ENCODE peak calls at places on chromosomes 7 and 10, in nine cellular contexts. B is Right ventricle myocardium inferior, R is Calu3, E is memory B cell, A is GM12891, N is iris pigment epithelial cell, X is cardiac muscle cell, F is Caco-2, H is Caki2. J is an unnamed sample.

GRCh38 chr7:4834601-4835397 is 27.0 kb downstream of the PAPOLB start:
- DNase-seq in R (no peak), H (no peak), N (no peak), F (no peak), A (no peak), X (no peak), B (no peak), E (no peak), J (peak; percentile 80)

GRCh38 chr7:23349484-23350157 is 50.5 kb downstream of the MALSU1 start:
- DNase-seq in H (peak; percentile 51), E (no peak), R (no peak), N (peak; percentile 79), F (no peak), A (no peak), B (no peak), X (peak; percentile 20), J (no peak)

GRCh38 chr7:35792472-35793224 is 8.2 kb upstream of the SEPTIN7 start:
- DNase-seq in B (no peak), N (no peak), F (no peak), A (no peak), H (no peak), R (no peak), X (no peak), E (no peak), J (no peak)

GRCh38 chr7:158129037-158130022 is 458.3 kb downstream of the PTPRN2 start:
- DNase-seq in B (no peak), N (no peak), X (no peak), R (no peak), H (no peak), E (no peak), A (no peak), F (no peak), J (peak; percentile 13)

GRCh38 chr10:132179551-132180392 is 7.0 kb upstream of the DPYSL4 start:
- DNase-seq in F (no peak), N (no peak), X (no peak), A (no peak), H (no peak), R (no peak), B (no peak), E (no peak), J (no peak)

GRCh38 chr7:55774327-55775050 is 88.1 kb downstream of the SEPTIN14 start:
- DNase-seq in H (no peak), B (no peak), F (no peak), R (peak; percentile 43), E (no peak), N (no peak), X (no peak), A (no peak), J (no peak)

GRCh38 chr10:84076540-84077195 is 62.6 kb upstream of the GHITM start:
- DNase-seq in E (peak; percentile 1), A (peak; percentile 10), N (peak; percentile 1), F (no peak), B (no peak), X (no peak), H (no peak), R (no peak), J (no peak)

GRCh38 chr10:89419548-89419947 is 5.2 kb downstream of the IFIT5 start:
- DNase-seq in E (peak; percentile 36), X (no peak), A (no peak), H (no peak), R (no peak), B (no peak), N (peak; percentile 47), F (no peak), J (no peak)

GRCh38 chr10:121459279-121459764 is 138.9 kb downstream of the FGFR2 start:
- DNase-seq in F (no peak), A (no peak), B (no peak), H (no peak), X (no peak), R (no peak), E (no peak), N (no peak), J (no peak)

GRCh38 chr10:120183546-120183945 is 273.5 kb upstream of the PLPP4 start:
- DNase-seq in F (no peak), A (no peak), H (no peak), E (no peak), B (no peak), X (no peak), N (no peak), R (no peak), J (no peak)

GRCh38 chr10:124095096-124095495 is 1.7 kb upstream of the CHST15 start:
- DNase-seq in N (no peak), A (no peak), E (no peak), F (no peak), X (no peak), R (no peak), H (peak; percentile 37), B (no peak), J (no peak)

GRCh38 chr7:28203498-28204240 is 23.1 kb upstream of the JAZF1 start:
- DNase-seq in B (no peak), H (no peak), X (no peak), F (no peak), A (no peak), E (no peak), N (peak; percentile 70), R (no peak), J (no peak)

GRCh38 chr10:109706157-109706556 is 217.2 kb downstream of the XPNPEP1 start:
- DNase-seq in A (no peak), F (no peak), E (no peak), H (no peak), X (no peak), R (no peak), B (no peak), N (no peak), J (no peak)

GRCh38 chr10:113554214-113554613 is 1.4 kb downstream of the HABP2 start:
- DNase-seq in R (no peak), A (no peak), N (no peak), X (no peak), H (no peak), F (no peak), E (no peak), B (no peak), J (no peak)

GRCh38 chr7:101169110-101169837 is 3.9 kb upstream of the VGF start:
- DNase-seq in E (no peak), A (no peak), N (no peak), B (no peak), F (no peak), H (no peak), X (no peak), R (no peak), J (no peak)

GRCh38 chr10:65907199-65907712 is 1018.6 kb upstream of the LRRTM3 start:
- DNase-seq in A (no peak), B (no peak), F (no peak), N (no peak), E (no peak), R (no peak), X (no peak), H (no peak), J (no peak)

GRCh38 chr7:27640914-27641570 is 21.6 kb downstream of the HIBADH start:
- DNase-seq in R (peak; percentile 88), X (no peak), N (peak; percentile 92), F (no peak), B (no peak), A (no peak), H (peak; percentile 84), E (no peak), J (no peak)

GRCh38 chr7:121133444-121133843 is 144.9 kb downstream of the CPED1 start:
- DNase-seq in N (no peak), R (no peak), E (no peak), F (no peak), X (no peak), B (no peak), H (no peak), A (no peak), J (no peak)

GRCh38 chr10:18659784-18660561 is 742 bp downstream of the ARL5B start:
- DNase-seq in N (peak; percentile 42), X (peak; percentile 33), F (peak; percentile 79), A (no peak), R (peak; percentile 57), E (no peak), B (no peak), H (no peak), J (no peak)

GRCh38 chr7:39686261-39686924 is 63.0 kb downstream of the RALA start:
- DNase-seq in B (no peak), H (no peak), X (no peak), R (no peak), N (no peak), A (no peak), E (no peak), F (no peak), J (no peak)

GRCh38 chr7:47377741-47378140 is 204.2 kb downstream of the TNS3 start:
- DNase-seq in A (no peak), R (no peak), H (no peak), B (no peak), F (no peak), E (no peak), X (no peak), N (no peak), J (no peak)

GRCh38 chr10:970311-971149 is 17.7 kb upstream of the GTPBP4 start:
- DNase-seq in B (no peak), F (peak; percentile 91), X (no peak), H (peak; percentile 71), E (no peak), N (peak; percentile 54), R (no peak), A (no peak), J (no peak)

GRCh38 chr7:2657208-2657607 is 25.4 kb downstream of the TTYH3 start:
- DNase-seq in H (no peak), F (no peak), X (no peak), B (no peak), A (no peak), R (no peak), E (no peak), N (no peak), J (no peak)

GRCh38 chr10:122170802-122171201 is 100.3 kb upstream of the BTBD16 start:
- DNase-seq in E (no peak), H (no peak), N (no peak), A (no peak), X (peak; percentile 40), B (no peak), R (no peak), F (no peak), J (no peak)

GRCh38 chr7:100949227-100949930 is at the start of gene MUC3A:
- DNase-seq in E (no peak), H (no peak), R (no peak), F (peak; percentile 65), B (no peak), N (no peak), X (no peak), A (no peak), J (no peak)

GRCh38 chr10:29946953-29947700 is 112.3 kb downstream of the JCAD start:
- DNase-seq in B (no peak), R (peak; percentile 41), F (no peak), A (no peak), X (no peak), N (peak; percentile 91), E (no peak), H (peak; percentile 76), J (peak; percentile 84)

GRCh38 chr10:18651324-18652007 is at the start of gene NSUN6:
- DNase-seq in R (peak; percentile 89), F (peak; percentile 95), A (peak; percentile 49), X (peak; percentile 89), B (peak; percentile 93), N (peak; percentile 90), H (peak; percentile 84), E (peak; percentile 88), J (peak; percentile 99)

GRCh38 chr10:52994370-52994769 is 221.8 kb upstream of the MBL2 start:
- DNase-seq in F (no peak), R (no peak), A (no peak), H (no peak), B (no peak), X (no peak), E (no peak), N (no peak), J (no peak)

GRCh38 chr7:6273917-6274630 is 1.6 kb upstream of the CYTH3 start:
- DNase-seq in N (no peak), X (no peak), R (no peak), B (no peak), A (no peak), F (peak; percentile 52), H (no peak), E (no peak), J (peak; percentile 58)

GRCh38 chr7:101936612-101937231 is 119.3 kb downstream of the CUX1 start:
- DNase-seq in N (peak; percentile 61), A (no peak), X (no peak), H (no peak), E (no peak), F (no peak), R (no peak), B (no peak), J (no peak)

GRCh38 chr7:10429516-10429915 is 544.2 kb upstream of the PHF14 start:
- DNase-seq in X (no peak), B (no peak), E (no peak), R (no peak), H (no peak), F (no peak), N (no peak), A (no peak), J (no peak)